ENCODE peak calls at places on chromosomes 3 and 15, in six cellular contexts. P is ecto neural progenitor cell; I is activated CD4-positive, alpha-beta T cell treated with anti-CD3 and anti-CD28 coated beads, Interleukin-2, amount 10 ng/mL, durations not matched to agents 7 days and 5 days; U is naive thymus-derived CD8-positive, alpha-beta T cell; X is PC-9; K is astrocyte of the spinal cord. H is an unnamed sample.

GRCh38 chr3:16060358-16060852 is 114.1 kb upstream of the GALNT15 start:
- DNase-seq in P (no peak), I (no peak), U (no peak), X (peak; percentile 77), K (peak; percentile 99), H (peak; percentile 100)

GRCh38 chr15:42100021-42100800 is 5.8 kb upstream of the PLA2G4D start:
- DNase-seq in P (no peak), I (no peak), U (no peak), X (no peak), K (no peak), H (no peak)

GRCh38 chr15:64030123-64030522 is 16.2 kb downstream of the DAPK2 start:
- DNase-seq in P (no peak), I (no peak), U (no peak), X (no peak), K (no peak), H (no peak)

GRCh38 chr15:31338318-31338878 is 11.8 kb downstream of the KLF13 start:
- DNase-seq in P (no peak), I (no peak), U (no peak), X (no peak), K (peak; percentile 14), H (no peak)

GRCh38 chr3:67463656-67464055 is 190.8 kb downstream of the SUCLG2 start:
- DNase-seq in P (no peak), I (no peak), U (no peak), X (no peak), K (no peak), H (no peak)

GRCh38 chr3:176776622-176777021 is 420.7 kb downstream of the TBL1XR1 start:
- DNase-seq in P (no peak), I (no peak), U (no peak), X (no peak), K (no peak), H (no peak)

GRCh38 chr3:141875374-141875892 is 1.0 kb upstream of the ATP1B3 start:
- DNase-seq in P (peak; percentile 90), I (peak; percentile 87), U (peak; percentile 81), X (peak; percentile 85), K (peak; percentile 86), H (peak; percentile 61)

GRCh38 chr15:68552773-68553172 is 26.0 kb upstream of the CORO2B start:
- DNase-seq in P (no peak), I (no peak), U (no peak), X (peak; percentile 20), K (peak; percentile 45), H (peak; percentile 48)

GRCh38 chr3:112092439-112093179 is 6.4 kb downstream of the C3orf52 start:
- DNase-seq in P (no peak), I (no peak), U (no peak), X (no peak), K (peak; percentile 55), H (no peak)

GRCh38 chr3:100710355-100711198 is 1.3 kb downstream of the TFG start:
- DNase-seq in P (peak; percentile 54), I (peak; percentile 66), U (peak; percentile 25), X (peak; percentile 62), K (peak; percentile 70), H (peak; percentile 70)

GRCh38 chr15:51155906-51156305 is 61.2 kb upstream of the TNFAIP8L3 start:
- DNase-seq in P (no peak), I (no peak), U (no peak), X (no peak), K (no peak), H (no peak)

GRCh38 chr15:80203361-80203885 is 48.6 kb downstream of the CTXND1 start:
- DNase-seq in P (no peak), I (no peak), U (no peak), X (no peak), K (no peak), H (no peak)

GRCh38 chr3:60010778-60011177 is 961.0 kb upstream of the CFAP20DC start:
- DNase-seq in P (no peak), I (peak; percentile 88), U (peak; percentile 66), X (no peak), K (no peak), H (no peak)

GRCh38 chr3:51968883-51969674 is 1.8 kb upstream of the PCBP4 start:
- DNase-seq in P (no peak), I (no peak), U (no peak), X (peak; percentile 38), K (no peak), H (no peak)

GRCh38 chr3:190722181-190722905 is 140.2 kb downstream of the GMNC start:
- DNase-seq in P (no peak), I (no peak), U (no peak), X (no peak), K (no peak), H (no peak)

GRCh38 chr15:97346221-97346620 is 614.3 kb upstream of the ARRDC4 start:
- DNase-seq in P (no peak), I (no peak), U (no peak), X (no peak), K (no peak), H (no peak)

GRCh38 chr15:45498701-45499100 is 23.9 kb downstream of the SLC30A4 start:
- DNase-seq in P (no peak), I (no peak), U (no peak), X (no peak), K (no peak), H (no peak)

GRCh38 chr3:189458536-189458935 is 172.7 kb upstream of the TP63 start:
- DNase-seq in P (no peak), I (no peak), U (no peak), X (peak; percentile 86), K (no peak), H (no peak)

GRCh38 chr3:123499316-123499715 is 50.4 kb upstream of the ADCY5 start:
- DNase-seq in P (no peak), I (no peak), U (no peak), X (no peak), K (peak; percentile 32), H (peak; percentile 77)

GRCh38 chr3:39896184-39896583 is 86.8 kb downstream of the MYRIP start:
- DNase-seq in P (no peak), I (no peak), U (no peak), X (no peak), K (no peak), H (no peak)

GRCh38 chr3:109071349-109072142 is 46.4 kb downstream of the MORC1 start:
- DNase-seq in P (no peak), I (no peak), U (no peak), X (no peak), K (no peak), H (no peak)

H was measured in HFFc6.